ENCODE peak calls at places on chromosome 2, in five cellular contexts. One of them, this sample, is unnamed.

GRCh38 chr2:23992931-23993330 is 17.0 kb upstream of the MFSD2B start:
- DNase-seq in endothelial cell of umbilical vein: no peak
- DNase-seq in H1: no peak
- DNase-seq in uterus: no peak
- DNase-seq in testis: no peak
- DNase-seq in this sample: no peak

GRCh38 chr2:57516740-57517340 is 529.8 kb upstream of the VRK2 start:
- DNase-seq in uterus: no peak
- DNase-seq in endothelial cell of umbilical vein: peak; percentile 58
- DNase-seq in H1: no peak
- DNase-seq in testis: no peak
- DNase-seq in this sample: no peak

GRCh38 chr2:201100497-201100896 is 15.5 kb upstream of the CFLAR start:
- DNase-seq in endothelial cell of umbilical vein: no peak
- DNase-seq in uterus: no peak
- DNase-seq in testis: no peak
- DNase-seq in H1: no peak
- DNase-seq in this sample: no peak

GRCh38 chr2:196391149-196391479 is 219.7 kb upstream of the STK17B start:
- DNase-seq in testis: no peak
- DNase-seq in H1: no peak
- DNase-seq in uterus: no peak
- DNase-seq in endothelial cell of umbilical vein: no peak
- DNase-seq in this sample: no peak

GRCh38 chr2:196059491-196059960 is 9.1 kb downstream of the DNAH7 start:
- DNase-seq in testis: no peak
- DNase-seq in H1: no peak
- DNase-seq in endothelial cell of umbilical vein: peak; percentile 6
- DNase-seq in uterus: no peak
- DNase-seq in this sample: no peak

GRCh38 chr2:57882895-57883515 is 163.6 kb upstream of the VRK2 start:
- DNase-seq in endothelial cell of umbilical vein: no peak
- DNase-seq in H1: no peak
- DNase-seq in testis: no peak
- DNase-seq in uterus: no peak
- DNase-seq in this sample: no peak

GRCh38 chr2:208359632-208359986 is 47.0 kb upstream of the PTH2R start:
- DNase-seq in uterus: peak; percentile 62
- DNase-seq in testis: peak; percentile 75
- DNase-seq in endothelial cell of umbilical vein: no peak
- DNase-seq in H1: peak; percentile 54
- DNase-seq in this sample: no peak

GRCh38 chr2:133836220-133836619 is 268.0 kb upstream of the NCKAP5 start:
- DNase-seq in uterus: no peak
- DNase-seq in H1: no peak
- DNase-seq in testis: no peak
- DNase-seq in endothelial cell of umbilical vein: no peak
- DNase-seq in this sample: no peak

GRCh38 chr2:229257980-229258379 is 13.1 kb downstream of the PID1 start:
- DNase-seq in uterus: no peak
- DNase-seq in endothelial cell of umbilical vein: no peak
- DNase-seq in H1: no peak
- DNase-seq in testis: no peak
- DNase-seq in this sample: peak; percentile 34

GRCh38 chr2:40658917-40659316 is 207.0 kb upstream of the SLC8A1 start:
- DNase-seq in testis: no peak
- DNase-seq in H1: no peak
- DNase-seq in uterus: no peak
- DNase-seq in endothelial cell of umbilical vein: peak; percentile 21
- DNase-seq in this sample: no peak

GRCh38 chr2:42055573-42056514 is 8.0 kb downstream of the PKDCC start:
- DNase-seq in testis: no peak
- DNase-seq in uterus: peak; percentile 58
- DNase-seq in H1: no peak
- DNase-seq in endothelial cell of umbilical vein: no peak
- DNase-seq in this sample: no peak
- TF ChIP-seq POLR2A in testis: no peak
- TF ChIP-seq POLR2A in uterus: no peak
- TF ChIP-seq POLR2A in H1: no peak
- TF ChIP-seq POLR2A in endothelial cell of umbilical vein: no peak
- TF ChIP-seq POLR2A in this sample: no peak

GRCh38 chr2:127373362-127374083 is 14.3 kb downstream of the MAP3K2 start:
- DNase-seq in endothelial cell of umbilical vein: no peak
- DNase-seq in H1: no peak
- DNase-seq in uterus: no peak
- DNase-seq in testis: no peak
- DNase-seq in this sample: no peak
- H3K9me3 ChIP-seq in endothelial cell of umbilical vein: no peaks in the 10 kb centered on the region
- H3K9me3 ChIP-seq in H1: peaks cover 47% of the 10 kb centered on the region
- H3K9me3 ChIP-seq in uterus: no peaks in the 10 kb centered on the region
- H3K9me3 ChIP-seq in testis: no peaks in the 10 kb centered on the region
- H3K9me3 ChIP-seq in this sample: no peaks in the 10 kb centered on the region

GRCh38 chr2:84906900-84907714 is 1.7 kb downstream of the TMSB10 start:
- DNase-seq in uterus: peak; percentile 45
- DNase-seq in endothelial cell of umbilical vein: peak; percentile 72
- DNase-seq in testis: peak; percentile 70
- DNase-seq in H1: no peak
- DNase-seq in this sample: peak; percentile 63
- TF ChIP-seq POLR2A in uterus: peak; percentile 31
- TF ChIP-seq POLR2A in endothelial cell of umbilical vein: peak; percentile 95
- TF ChIP-seq POLR2A in testis: no peak
- TF ChIP-seq POLR2A in H1: peak; percentile 51
- TF ChIP-seq POLR2A in this sample: peak; percentile 45

DNA sequence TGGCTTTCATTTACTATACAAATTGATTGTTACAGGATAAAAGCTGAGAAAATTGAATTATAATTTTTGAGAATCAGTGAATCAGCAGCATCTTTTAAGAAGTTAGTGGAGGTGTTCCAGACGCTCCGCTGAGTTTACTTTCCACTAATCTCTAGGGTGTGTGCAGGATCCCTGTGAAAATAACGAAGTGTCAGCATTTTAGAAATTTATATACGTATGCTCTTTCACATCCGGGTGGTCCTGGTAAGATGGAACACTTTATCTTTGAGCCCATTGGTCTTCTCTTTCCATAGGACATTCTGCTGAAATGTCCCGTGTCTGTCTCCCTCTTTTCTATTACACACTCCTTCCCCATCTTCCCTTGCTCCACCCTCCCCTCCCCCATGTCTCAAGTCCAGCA is 268.6 kb upstream of the LRRTM1 start:
- DNase-seq in testis: no peak
- DNase-seq in H1: no peak
- DNase-seq in uterus: no peak
- DNase-seq in endothelial cell of umbilical vein: no peak
- DNase-seq in this sample: no peak
- H3K9me3 ChIP-seq in testis: no peaks in the 10 kb centered on the region
- H3K9me3 ChIP-seq in H1: no peaks in the 10 kb centered on the region
- H3K9me3 ChIP-seq in uterus: no peaks in the 10 kb centered on the region
- H3K9me3 ChIP-seq in endothelial cell of umbilical vein: peaks cover 3% of the 10 kb centered on the region
- H3K9me3 ChIP-seq in this sample: no peaks in the 10 kb centered on the region

GRCh38 chr2:150228936-150229335 is 258.5 kb downstream of the RND3 start:
- DNase-seq in H1: no peak
- DNase-seq in endothelial cell of umbilical vein: no peak
- DNase-seq in testis: no peak
- DNase-seq in uterus: no peak
- DNase-seq in this sample: no peak
- TF ChIP-seq POLR2A in H1: no peak
- TF ChIP-seq POLR2A in endothelial cell of umbilical vein: no peak
- TF ChIP-seq POLR2A in testis: no peak
- TF ChIP-seq POLR2A in uterus: no peak
- TF ChIP-seq POLR2A in this sample: no peak

GRCh38 chr2:156221703-156222102 is 110.8 kb downstream of the NR4A2 start:
- DNase-seq in uterus: no peak
- DNase-seq in H1: no peak
- DNase-seq in testis: no peak
- DNase-seq in endothelial cell of umbilical vein: no peak
- DNase-seq in this sample: no peak
- H3K9me3 ChIP-seq in uterus: peaks cover 3% of the 10 kb centered on the region
- H3K9me3 ChIP-seq in H1: no peaks in the 10 kb centered on the region
- H3K9me3 ChIP-seq in testis: no peaks in the 10 kb centered on the region
- H3K9me3 ChIP-seq in endothelial cell of umbilical vein: no peaks in the 10 kb centered on the region
- H3K9me3 ChIP-seq in this sample: no peaks in the 10 kb centered on the region

GRCh38 chr2:44939074-44940052 is 2.1 kb upstream of the SIX3 start:
- DNase-seq in endothelial cell of umbilical vein: no peak
- DNase-seq in uterus: no peak
- DNase-seq in H1: peak; percentile 80
- DNase-seq in testis: no peak
- DNase-seq in this sample: no peak

GRCh38 chr2:44936715-44937687 is 4.5 kb upstream of the SIX3 start:
- DNase-seq in endothelial cell of umbilical vein: no peak
- DNase-seq in uterus: no peak
- DNase-seq in H1: peak; percentile 82
- DNase-seq in testis: no peak
- DNase-seq in this sample: no peak

GRCh38 chr2:44936275-44936674 is 5.2 kb upstream of the SIX3 start:
- DNase-seq in uterus: no peak
- DNase-seq in H1: no peak
- DNase-seq in testis: no peak
- DNase-seq in endothelial cell of umbilical vein: no peak
- DNase-seq in this sample: no peak

GRCh38 chr2:44938287-44939073 is 3.0 kb upstream of the SIX3 start:
- DNase-seq in uterus: no peak
- DNase-seq in H1: peak; percentile 80
- DNase-seq in testis: no peak
- DNase-seq in endothelial cell of umbilical vein: no peak
- DNase-seq in this sample: no peak

DNA sequence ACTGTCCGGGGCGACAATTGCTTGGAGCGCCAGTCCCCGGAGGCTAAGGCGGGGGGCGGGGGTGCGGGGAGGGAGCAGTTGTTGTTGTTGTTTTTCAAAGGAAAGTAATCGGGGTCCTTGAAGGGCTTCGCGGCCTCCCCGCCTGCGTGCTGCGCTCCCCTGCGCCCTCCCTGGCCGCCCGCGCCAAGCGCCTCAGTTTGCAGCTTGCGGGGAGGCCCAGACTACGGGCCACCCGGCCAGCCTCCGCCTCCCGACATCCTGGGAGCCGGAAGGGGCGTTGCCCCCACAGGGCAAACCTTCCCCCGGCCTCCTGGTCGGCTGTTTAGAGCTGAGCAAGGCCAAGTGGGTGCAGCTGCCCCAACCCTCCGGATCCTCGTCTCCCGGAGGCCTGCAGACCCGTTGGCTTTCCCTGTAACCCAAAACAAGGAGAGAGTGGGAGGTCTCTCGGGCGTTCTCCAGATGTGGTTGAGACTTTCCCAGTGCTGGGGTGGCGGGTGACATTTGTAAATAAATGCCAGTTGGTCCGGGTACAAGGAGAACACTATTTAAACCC is 3.7 kb upstream of the SIX3 start:
- DNase-seq in H1: peak; percentile 82
- DNase-seq in uterus: no peak
- DNase-seq in endothelial cell of umbilical vein: no peak
- DNase-seq in testis: no peak
- DNase-seq in this sample: no peak
- TF ChIP-seq POLR2A in H1: no peak
- TF ChIP-seq POLR2A in uterus: no peak
- TF ChIP-seq POLR2A in endothelial cell of umbilical vein: no peak
- TF ChIP-seq POLR2A in testis: no peak
- TF ChIP-seq POLR2A in this sample: no peak

DNA sequence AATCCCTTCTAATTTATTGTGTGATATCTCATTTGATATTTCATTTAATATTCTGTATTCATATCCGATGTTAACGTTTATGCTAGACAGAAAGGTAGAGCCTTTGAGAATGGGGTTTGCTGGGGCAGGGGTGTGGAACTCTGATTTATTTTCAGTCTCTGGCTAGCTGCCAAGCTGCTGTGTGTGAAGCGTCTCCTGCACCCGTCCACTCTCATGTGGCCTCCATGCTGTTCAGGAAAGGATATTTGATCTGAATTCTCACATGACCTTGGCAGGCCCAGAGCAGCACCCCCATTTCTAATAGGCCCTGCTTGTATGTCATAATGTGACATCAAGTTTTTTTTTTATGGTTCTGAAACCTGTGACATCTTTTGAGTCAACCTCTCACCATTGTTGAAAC is 1.6 kb downstream of the IL1R1 start:
- DNase-seq in uterus: no peak
- DNase-seq in endothelial cell of umbilical vein: no peak
- DNase-seq in H1: no peak
- DNase-seq in testis: peak; percentile 25
- DNase-seq in this sample: peak; percentile 52
- H3K9me3 ChIP-seq in uterus: no peaks in the 10 kb centered on the region
- H3K9me3 ChIP-seq in endothelial cell of umbilical vein: peaks cover 4% of the 10 kb centered on the region
- H3K9me3 ChIP-seq in H1: peaks cover 3% of the 10 kb centered on the region
- H3K9me3 ChIP-seq in testis: no peaks in the 10 kb centered on the region
- H3K9me3 ChIP-seq in this sample: no peaks in the 10 kb centered on the region

DNA sequence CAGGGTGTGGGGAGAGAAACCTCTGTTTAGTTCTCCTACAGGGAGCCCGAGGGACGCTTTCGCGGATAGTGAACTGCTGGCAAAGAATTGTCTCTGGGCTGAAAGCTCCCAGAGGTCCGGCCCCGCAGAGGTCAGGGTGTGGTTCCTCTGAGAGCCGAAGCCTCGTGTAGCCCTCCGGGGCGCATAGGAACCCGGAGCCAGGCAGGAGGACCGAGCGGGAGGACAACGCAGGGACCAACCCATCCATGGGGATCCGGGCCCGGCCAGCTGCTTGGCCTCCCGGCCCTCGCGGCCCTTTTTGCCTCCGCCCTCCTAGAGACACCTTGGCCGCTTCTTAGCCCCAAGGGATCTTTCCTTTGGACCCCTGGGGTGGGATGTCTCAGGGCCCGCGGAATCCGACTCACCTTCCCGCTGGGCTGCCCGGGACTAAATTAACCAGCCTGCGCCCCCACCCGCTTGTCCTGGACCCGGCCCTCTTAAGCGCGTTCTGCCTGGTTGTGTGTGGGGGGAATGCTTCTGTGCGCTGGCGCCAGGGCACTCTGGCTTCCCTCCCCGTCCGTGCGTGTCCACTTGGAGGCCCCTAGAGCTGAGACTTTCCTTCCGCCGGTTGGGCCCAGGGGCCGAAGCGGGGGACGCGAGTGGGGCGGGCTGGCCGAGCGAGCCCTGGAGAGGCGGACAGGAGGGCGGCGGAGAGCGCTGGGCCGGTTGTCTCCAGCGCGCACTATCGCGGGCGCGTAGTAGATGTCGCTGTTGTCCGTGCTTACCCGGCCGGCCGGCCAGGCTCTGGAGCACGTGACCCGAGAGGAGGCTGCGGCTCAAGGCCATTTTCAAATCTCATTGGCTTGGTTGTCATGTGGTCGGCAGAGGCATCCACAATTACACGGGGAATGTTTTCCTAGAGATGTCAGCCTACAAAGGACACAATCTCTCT is at the start of gene HOXD10:
- DNase-seq in testis: peak; percentile 90
- DNase-seq in uterus: peak; percentile 91
- DNase-seq in H1: peak; percentile 82
- DNase-seq in endothelial cell of umbilical vein: peak; percentile 78
- DNase-seq in this sample: peak; percentile 63
- TF ChIP-seq POLR2A in testis: peak; percentile 28
- TF ChIP-seq POLR2A in uterus: peak; percentile 93
- TF ChIP-seq POLR2A in H1: no peak
- TF ChIP-seq POLR2A in endothelial cell of umbilical vein: no peak
- TF ChIP-seq POLR2A in this sample: no peak

GRCh38 chr2:149827585-149828156 is 240.1 kb upstream of the MMADHC start:
- DNase-seq in endothelial cell of umbilical vein: peak; percentile 86
- DNase-seq in H1: no peak
- DNase-seq in testis: no peak
- DNase-seq in uterus: no peak
- DNase-seq in this sample: no peak
- H3K9me3 ChIP-seq in endothelial cell of umbilical vein: no peaks in the 10 kb centered on the region
- H3K9me3 ChIP-seq in H1: no peaks in the 10 kb centered on the region
- H3K9me3 ChIP-seq in testis: no peaks in the 10 kb centered on the region
- H3K9me3 ChIP-seq in uterus: no peaks in the 10 kb centered on the region
- H3K9me3 ChIP-seq in this sample: no peaks in the 10 kb centered on the region